ENCODE peak calls at places on chromosome 11, in seven cellular contexts. One of them, this sample, is unnamed.

GRCh38 chr11:19919050-19919561 is 206.5 kb downstream of the NAV2 start:
- DNase-seq in KBM-7: no peak
- DNase-seq in ELF-1: no peak
- DNase-seq in T-helper 9 cell: no peak
- DNase-seq in C1 segment of cervical spinal cord: no peak
- DNase-seq in stimulated activated CD4-positive, alpha-beta T cell treated with anti-CD3 and anti-CD28 coated beads, Interleukin-15, amount 100 ng/mL, for 1 hour: no peak
- DNase-seq in NCI-H1417: no peak
- DNase-seq in this sample: peak

GRCh38 chr11:66607126-66607834 is 9.2 kb upstream of the RBM14 start:
- DNase-seq in KBM-7: no peak
- DNase-seq in ELF-1: no peak
- DNase-seq in T-helper 9 cell: no peak
- DNase-seq in C1 segment of cervical spinal cord: no peak
- DNase-seq in stimulated activated CD4-positive, alpha-beta T cell treated with anti-CD3 and anti-CD28 coated beads, Interleukin-15, amount 100 ng/mL, for 1 hour: no peak
- DNase-seq in NCI-H1417: no peak
- DNase-seq in this sample: peak

GRCh38 chr11:109439684-109440083 is 17.7 kb downstream of the C11orf87 start:
- DNase-seq in KBM-7: no peak
- DNase-seq in ELF-1: no peak
- DNase-seq in T-helper 9 cell: no peak
- DNase-seq in C1 segment of cervical spinal cord: no peak
- DNase-seq in stimulated activated CD4-positive, alpha-beta T cell treated with anti-CD3 and anti-CD28 coated beads, Interleukin-15, amount 100 ng/mL, for 1 hour: no peak
- DNase-seq in NCI-H1417: no peak
- DNase-seq in this sample: no peak

GRCh38 chr11:22466809-22467208 is 128.6 kb downstream of the SLC17A6 start:
- DNase-seq in KBM-7: no peak
- DNase-seq in ELF-1: peak
- DNase-seq in T-helper 9 cell: no peak
- DNase-seq in C1 segment of cervical spinal cord: no peak
- DNase-seq in stimulated activated CD4-positive, alpha-beta T cell treated with anti-CD3 and anti-CD28 coated beads, Interleukin-15, amount 100 ng/mL, for 1 hour: no peak
- DNase-seq in NCI-H1417: no peak
- DNase-seq in this sample: no peak

GRCh38 chr11:33040127-33040861 is 922 bp downstream of the TCP11L1 start:
- DNase-seq in KBM-7: peak
- DNase-seq in ELF-1: no peak
- DNase-seq in T-helper 9 cell: peak
- DNase-seq in C1 segment of cervical spinal cord: no peak
- DNase-seq in stimulated activated CD4-positive, alpha-beta T cell treated with anti-CD3 and anti-CD28 coated beads, Interleukin-15, amount 100 ng/mL, for 1 hour: no peak
- DNase-seq in NCI-H1417: peak
- DNase-seq in this sample: no peak

GRCh38 chr11:9254416-9254815 is 10.7 kb downstream of the DENND5A start:
- DNase-seq in KBM-7: no peak
- DNase-seq in ELF-1: no peak
- DNase-seq in T-helper 9 cell: no peak
- DNase-seq in C1 segment of cervical spinal cord: no peak
- DNase-seq in stimulated activated CD4-positive, alpha-beta T cell treated with anti-CD3 and anti-CD28 coated beads, Interleukin-15, amount 100 ng/mL, for 1 hour: no peak
- DNase-seq in NCI-H1417: no peak
- DNase-seq in this sample: no peak

GRCh38 chr11:11171854-11172253 is 181.2 kb downstream of the CSNK2A3 start:
- DNase-seq in KBM-7: peak
- DNase-seq in ELF-1: no peak
- DNase-seq in T-helper 9 cell: peak
- DNase-seq in C1 segment of cervical spinal cord: no peak
- DNase-seq in stimulated activated CD4-positive, alpha-beta T cell treated with anti-CD3 and anti-CD28 coated beads, Interleukin-15, amount 100 ng/mL, for 1 hour: no peak
- DNase-seq in NCI-H1417: no peak
- DNase-seq in this sample: no peak

GRCh38 chr11:19819148-19819547 is 106.5 kb downstream of the NAV2 start:
- DNase-seq in KBM-7: no peak
- DNase-seq in ELF-1: no peak
- DNase-seq in T-helper 9 cell: no peak
- DNase-seq in C1 segment of cervical spinal cord: no peak
- DNase-seq in stimulated activated CD4-positive, alpha-beta T cell treated with anti-CD3 and anti-CD28 coated beads, Interleukin-15, amount 100 ng/mL, for 1 hour: no peak
- DNase-seq in NCI-H1417: peak
- DNase-seq in this sample: no peak

GRCh38 chr11:46295312-46295995 is 18.0 kb downstream of the CREB3L1 start:
- DNase-seq in KBM-7: peak
- DNase-seq in ELF-1: peak
- DNase-seq in T-helper 9 cell: peak
- DNase-seq in C1 segment of cervical spinal cord: no peak
- DNase-seq in stimulated activated CD4-positive, alpha-beta T cell treated with anti-CD3 and anti-CD28 coated beads, Interleukin-15, amount 100 ng/mL, for 1 hour: peak
- DNase-seq in NCI-H1417: peak
- DNase-seq in this sample: peak

GRCh38 chr11:106281455-106282173 is 204.2 kb downstream of the AASDHPPT start:
- DNase-seq in KBM-7: no peak
- DNase-seq in ELF-1: no peak
- DNase-seq in T-helper 9 cell: no peak
- DNase-seq in C1 segment of cervical spinal cord: no peak
- DNase-seq in stimulated activated CD4-positive, alpha-beta T cell treated with anti-CD3 and anti-CD28 coated beads, Interleukin-15, amount 100 ng/mL, for 1 hour: no peak
- DNase-seq in NCI-H1417: no peak
- DNase-seq in this sample: no peak